ENCODE peak calls at places on chromosome 19, in eight cellular contexts. R, Q, A, O, Z, G, L and W are unnamed samples. For H3K4me1, the result is how much of the 10 kb centered on the place peaks cover.

GRCh38 chr19:6551091-6551490 is 20.3 kb downstream of the TNFSF9 start:
- DNase-seq in O (no peak), A (no peak), R (no peak), Z (no peak), Q (no peak), G (no peak), L (no peak), W (no peak)

GRCh38 chr19:54138777-54139256 is 1.3 kb downstream of the CNOT3 start:
- DNase-seq in G (no peak), Z (no peak), O (no peak), R (no peak), A (no peak), Q (no peak), L (no peak), W (no peak)

GRCh38 chr19:43997631-43998290 is 5.0 kb upstream of the ZNF230 start:
- DNase-seq in Z (no peak), A (no peak), R (no peak), O (peak), Q (no peak), G (no peak), L (no peak), W (no peak)

GRCh38 chr19:18397242-18398202 is at the start of gene LRRC25:
- DNase-seq in G (no peak), Q (peak), Z (no peak), L (peak), R (peak), O (peak), A (peak), W (peak)

GRCh38 chr19:33938821-33939220 is 142.2 kb downstream of the KCTD15 start:
- DNase-seq in Z (no peak), A (no peak), Q (no peak), R (no peak), G (no peak), L (peak), O (no peak), W (no peak)

GRCh38 chr19:907183-907853 is 5.7 kb downstream of the R3HDM4 start:
- DNase-seq in A (no peak), Q (peak), R (no peak), L (peak), O (no peak), Z (no peak), G (no peak), W (no peak)

GRCh38 chr19:48770223-48770622 is 14.9 kb downstream of the FGF21 start:
- DNase-seq in L (peak), A (no peak), R (no peak), G (no peak), O (no peak), Z (no peak), Q (no peak), W (no peak)

GRCh38 chr19:50728084-50728737 is 5.0 kb downstream of the CLEC11A start:
- DNase-seq in G (no peak), R (peak), A (peak), Z (no peak), O (peak), L (peak), Q (peak), W (peak)

GRCh38 chr19:6730153-6730804 is 7.1 kb downstream of the GPR108 start:
- DNase-seq in L (peak), A (no peak), O (no peak), R (peak), Q (peak), Z (no peak), G (no peak), W (peak)

GRCh38 chr19:58409010-58409790 is 751 bp downstream of the ZNF584 start:
- DNase-seq in Z (peak), Q (no peak), G (no peak), R (peak), L (no peak), O (peak), A (peak), W (no peak)

GRCh38 chr19:55672418-55672817 is 2.6 kb upstream of the EPN1 start:
- DNase-seq in Z (no peak), G (no peak), R (no peak), A (no peak), L (no peak), O (no peak), Q (no peak), W (no peak)

GRCh38 chr19:54541712-54542111 is 31.9 kb upstream of the LILRA2 start:
- DNase-seq in G (no peak), O (no peak), R (no peak), L (no peak), Q (no peak), Z (no peak), A (no peak), W (no peak)

GRCh38 chr19:31890230-31890629 is 455.2 kb upstream of the ZNF507 start:
- DNase-seq in Q (no peak), Z (no peak), O (no peak), L (no peak), A (no peak), R (peak), G (no peak), W (no peak)

GRCh38 chr19:54875506-54875905 is 1.5 kb downstream of the FCAR start:
- DNase-seq in R (no peak), Q (no peak), O (no peak), G (no peak), L (no peak), Z (no peak), A (no peak), W (no peak)

GRCh38 chr19:2034729-2035589 is 16.1 kb downstream of the MKNK2 start:
- DNase-seq in O (peak), A (peak), L (peak), Z (peak), G (no peak), Q (peak), R (peak), W (peak)

GRCh38 chr19:4647676-4648644 is 8.6 kb downstream of the TNFAIP8L1 start:
- DNase-seq in L (no peak), A (peak), R (no peak), Z (no peak), Q (peak), G (no peak), O (peak), W (peak)

GRCh38 chr19:4649392-4650094 is 10.2 kb downstream of the TNFAIP8L1 start:
- DNase-seq in Q (no peak), A (no peak), O (no peak), L (no peak), G (no peak), R (no peak), Z (no peak), W (no peak)

GRCh38 chr19:4653793-4654436 is 14.6 kb downstream of the TNFAIP8L1 start:
- DNase-seq in A (no peak), L (no peak), Z (no peak), O (no peak), Q (no peak), R (no peak), G (no peak), W (no peak)

GRCh38 chr19:4652075-4652474 is 12.8 kb downstream of the TNFAIP8L1 start:
- DNase-seq in R (no peak), L (no peak), Z (no peak), A (no peak), Q (no peak), O (no peak), G (no peak), W (no peak)

DNA sequence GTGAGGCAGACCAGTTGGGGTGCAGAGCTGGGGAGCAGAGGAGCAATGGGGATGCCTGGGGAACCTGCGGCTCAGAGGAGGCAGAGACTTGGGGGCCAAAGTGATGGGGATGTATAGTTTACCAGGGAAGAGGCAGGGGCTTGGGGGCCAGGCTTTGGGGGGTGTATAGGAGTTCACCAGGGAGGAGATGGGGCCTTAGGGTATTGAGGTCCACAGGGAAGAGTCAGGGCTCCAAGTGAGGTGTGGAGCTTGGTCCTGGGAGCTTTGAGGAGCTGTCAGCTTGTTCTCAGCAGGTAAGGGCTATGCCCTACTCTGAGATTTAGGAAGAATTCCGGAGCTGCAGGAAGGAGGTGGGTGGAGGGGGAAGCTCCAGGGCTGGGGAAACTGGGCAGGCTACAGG is 10.8 kb downstream of the TNFAIP8L1 start:
- DNase-seq in Q (no peak), R (no peak), Z (no peak), O (no peak), A (no peak), G (no peak), L (no peak), W (no peak)
- H3K27ac ChIP-seq in Q (no peak), R (no peak), Z (no peak), O (peak), A (no peak), G (no peak), L (no peak), W (no peak)

DNA sequence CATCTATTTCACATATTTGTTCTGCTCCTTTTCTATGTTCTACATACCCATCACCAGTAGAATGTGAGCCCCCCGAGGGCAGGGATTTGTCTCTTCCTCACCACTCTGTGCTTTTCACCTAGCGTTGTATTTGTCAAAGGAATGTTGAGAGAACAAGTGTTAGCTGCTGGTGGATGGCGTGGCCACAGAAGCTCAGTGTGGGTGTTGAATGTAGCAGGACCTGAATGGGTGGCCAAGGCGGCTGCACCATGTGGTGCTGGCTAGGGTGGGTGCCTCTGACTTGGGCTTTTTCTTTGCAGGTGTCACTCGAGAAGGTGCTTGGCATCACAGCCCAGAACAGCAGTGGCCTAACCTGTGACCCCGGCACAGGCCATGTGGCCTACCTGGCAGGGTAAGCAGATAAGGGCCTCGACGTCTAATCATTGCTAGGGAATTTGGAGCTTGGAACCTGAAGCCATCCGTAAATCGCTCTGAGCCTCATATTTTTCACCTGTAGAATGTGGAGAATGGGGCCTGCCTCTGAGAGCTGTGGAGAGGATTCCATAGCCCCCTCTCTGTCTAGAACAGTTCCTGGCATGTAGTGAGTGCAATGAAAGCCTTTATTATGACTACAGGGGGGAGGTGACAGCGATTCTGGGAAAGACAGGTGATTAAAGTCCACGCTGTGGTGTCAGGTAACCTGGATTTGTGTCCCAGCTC is 3.9 kb downstream of the WDR62 start:
- DNase-seq in Z (no peak), O (no peak), L (no peak), R (no peak), A (no peak), G (no peak), Q (no peak), W (no peak)
- H3K4me1 ChIP-seq in Z (under half), O (under half), L (under half), R (under half), A (under half), G (under half), Q (under half), W (under half)

GRCh38 chr19:45171211-45171623 is 6.8 kb downstream of the TRAPPC6A start:
- DNase-seq in R (no peak), O (no peak), Z (no peak), A (no peak), G (no peak), L (no peak), Q (no peak), W (no peak)

GRCh38 chr19:45173816-45174215 is 4.2 kb downstream of the TRAPPC6A start:
- DNase-seq in Z (no peak), G (no peak), R (no peak), L (no peak), A (no peak), Q (no peak), O (no peak), W (no peak)

GRCh38 chr19:45172173-45172572 is 5.9 kb downstream of the TRAPPC6A start:
- DNase-seq in L (no peak), A (no peak), R (no peak), Z (no peak), O (no peak), Q (no peak), G (no peak), W (no peak)

GRCh38 chr19:45170146-45171106 is 7.6 kb downstream of the TRAPPC6A start:
- DNase-seq in Z (no peak), G (no peak), L (no peak), R (no peak), O (no peak), Q (no peak), A (no peak), W (no peak)

GRCh38 chr19:45172611-45173208 is 5.3 kb downstream of the TRAPPC6A start:
- DNase-seq in Q (no peak), G (no peak), A (no peak), Z (no peak), R (no peak), O (no peak), L (no peak), W (no peak)
- H3K27ac ChIP-seq in Q (no peak), G (no peak), A (peak), Z (no peak), R (no peak), O (peak), L (no peak), W (no peak)

GRCh38 chr19:7869453-7869909 is 4.7 kb downstream of the PRR36 start:
- DNase-seq in Q (peak), Z (peak), G (no peak), O (peak), A (peak), L (peak), R (peak), W (peak)
- H3K4me1 ChIP-seq in Q (under half), Z (under half), G (under half), O (under half), A (under half), L (half or more), R (under half), W (under half)

DNA sequence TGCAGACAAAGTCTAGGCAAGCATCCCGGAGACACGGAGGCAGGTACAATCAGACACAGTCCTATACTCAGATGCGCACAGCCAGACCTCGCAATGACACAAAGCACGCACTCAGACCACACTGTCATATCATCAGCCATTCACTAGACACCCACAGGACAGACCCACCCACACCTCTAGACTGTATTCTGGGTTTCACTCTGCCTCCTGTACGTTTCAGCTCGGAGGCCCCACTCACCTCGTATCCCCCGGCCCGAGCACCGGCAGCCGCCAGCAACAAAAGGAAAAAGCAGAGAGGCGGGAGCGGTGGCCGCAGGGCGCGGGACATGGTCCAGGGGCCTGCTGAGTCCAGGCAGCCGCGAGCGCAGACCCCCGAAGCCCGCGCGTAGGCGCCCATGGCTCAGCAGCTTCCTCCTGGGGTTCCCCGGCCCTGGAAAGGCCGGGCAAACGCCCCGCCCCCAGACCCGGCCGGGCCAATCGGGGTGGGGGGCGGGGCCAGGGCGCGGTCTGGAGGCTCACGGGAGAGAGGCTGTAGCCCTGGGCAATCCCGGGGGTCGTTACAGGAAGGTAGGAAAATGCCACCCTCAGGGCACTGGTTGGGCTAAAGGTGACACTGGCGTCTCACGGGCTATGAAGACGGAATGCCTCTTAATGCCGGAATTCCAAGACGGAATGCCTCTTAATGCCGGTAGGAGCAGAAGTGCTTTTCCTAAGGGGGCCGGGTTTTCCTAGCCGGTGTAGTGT is at the start of the genes MAN2B1 and WDR83:
- DNase-seq in L (peak), O (peak), R (peak), A (peak), G (no peak), Z (peak), Q (peak), W (peak)
- H3K27ac ChIP-seq in L (peak), O (peak), R (no peak), A (no peak), G (peak), Z (no peak), Q (peak), W (no peak)

GRCh38 chr19:46732966-46733692 is 12.7 kb upstream of the FKRP start:
- DNase-seq in L (peak), A (no peak), Q (peak), Z (peak), O (peak), R (no peak), G (no peak), W (no peak)
- H3K4me1 ChIP-seq in L (half or more), A (under half), Q (under half), Z (under half), O (under half), R (under half), G (under half), W (under half)

GRCh38 chr19:38063921-38064320 is 156.9 kb downstream of the SIPA1L3 start:
- DNase-seq in G (no peak), Q (no peak), R (no peak), Z (no peak), O (no peak), A (no peak), L (no peak), W (peak)
- H3K27ac ChIP-seq in G (no peak), Q (no peak), R (peak), Z (no peak), O (no peak), A (no peak), L (no peak), W (peak)

DNA sequence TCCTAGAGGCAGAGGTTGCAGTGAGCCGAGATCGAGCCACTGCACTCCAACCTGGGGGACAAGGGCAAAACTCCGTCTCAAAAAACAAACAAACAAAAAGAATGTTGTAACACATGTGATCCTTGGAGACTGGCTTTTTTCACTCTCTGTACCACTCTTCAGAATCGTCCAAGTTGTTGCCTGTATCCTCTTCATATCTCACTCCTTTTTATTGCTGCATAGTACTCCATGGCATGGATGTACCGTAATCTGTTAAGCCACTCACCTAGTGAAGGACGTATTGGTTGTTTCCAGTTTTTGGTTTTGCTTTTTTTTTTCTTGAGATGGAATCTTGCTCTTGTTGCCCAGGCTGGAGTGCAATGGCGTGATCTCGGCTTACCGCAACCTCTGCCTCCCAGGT is 7.0 kb upstream of the CD22 start:
- DNase-seq in Q (no peak), G (no peak), L (no peak), R (no peak), A (no peak), O (no peak), Z (no peak), W (no peak)
- H3K4me1 ChIP-seq in Q (under half), G (under half), L (under half), R (under half), A (under half), O (under half), Z (under half), W (under half)

GRCh38 chr19:35029737-35030256 is 473 bp upstream of the SCN1B start:
- DNase-seq in A (no peak), R (no peak), O (no peak), Q (no peak), G (no peak), L (no peak), Z (no peak), W (no peak)

GRCh38 chr19:35032356-35032865 is 2.1 kb downstream of the SCN1B start:
- DNase-seq in L (no peak), Z (no peak), G (no peak), Q (no peak), R (no peak), A (no peak), O (no peak), W (no peak)

GRCh38 chr19:35030257-35031071 is at the start of gene SCN1B:
- DNase-seq in A (peak), Z (peak), R (peak), G (no peak), O (peak), Q (peak), L (peak), W (peak)

GRCh38 chr19:35033067-35034004 is 3.1 kb downstream of the SCN1B start:
- DNase-seq in Z (no peak), R (no peak), Q (no peak), A (no peak), O (no peak), L (no peak), G (no peak), W (no peak)

GRCh38 chr19:35031072-35031881 is 1.0 kb downstream of the SCN1B start:
- DNase-seq in Q (peak), R (peak), Z (peak), L (no peak), A (peak), G (no peak), O (no peak), W (no peak)
- H3K27ac ChIP-seq in Q (peak), R (no peak), Z (no peak), L (no peak), A (no peak), G (no peak), O (no peak), W (no peak)